ENCODE peak calls at places on chromosomes 2 and 18, in seven cellular contexts. M, K, V, G, A, W and B are unnamed samples.

GRCh38 chr2:240131941-240132650 is 4.0 kb downstream of the COPS9 start:
- DNase-seq in K (no peak), W (no peak), G (peak; percentile 24), M (no peak), V (no peak), A (no peak), B (no peak)

GRCh38 chr2:29987141-29987540 is 65.8 kb upstream of the ALK start:
- DNase-seq in M (no peak), G (no peak), K (no peak), A (no peak), V (no peak), W (no peak), B (no peak)

GRCh38 chr2:172484253-172484652 is 56.9 kb downstream of the ITGA6 start:
- DNase-seq in W (peak; percentile 30), V (peak; percentile 35), G (no peak), A (no peak), M (no peak), K (peak; percentile 7), B (peak; percentile 7)

GRCh38 chr2:131674174-131674507 is 146.5 kb downstream of the CCDC74A start:
- DNase-seq in K (no peak), G (no peak), W (no peak), M (no peak), A (no peak), V (peak; percentile 42), B (no peak)

GRCh38 chr2:186044761-186045160 is 306.2 kb downstream of the FSIP2 start:
- DNase-seq in G (no peak), V (no peak), A (no peak), W (peak; percentile 3), K (no peak), M (no peak), B (no peak)

GRCh38 chr2:202051499-202052161 is 18.0 kb downstream of the FZD7 start:
- DNase-seq in A (no peak), K (no peak), G (peak; percentile 52), W (no peak), M (peak; percentile 49), V (no peak), B (no peak)

GRCh38 chr2:235639387-235639786 is 145.5 kb downstream of the AGAP1 start:
- DNase-seq in G (peak; percentile 56), V (no peak), M (peak; percentile 81), A (peak; percentile 64), K (no peak), W (peak; percentile 93), B (no peak)

GRCh38 chr2:70671059-70671685 is 96.8 kb downstream of the ADD2 start:
- DNase-seq in K (no peak), V (no peak), M (no peak), W (peak; percentile 7), A (no peak), G (no peak), B (no peak)

GRCh38 chr18:62526098-62527025 is 3.5 kb downstream of the ZCCHC2 start:
- DNase-seq in M (peak; percentile 95), K (peak; percentile 83), A (peak; percentile 72), W (peak; percentile 96), G (peak; percentile 86), V (peak; percentile 90), B (peak; percentile 74)

GRCh38 chr2:128390256-128390990 is 71.8 kb upstream of the HS6ST1 start:
- DNase-seq in M (no peak), A (no peak), G (peak; percentile 47), V (no peak), W (no peak), K (no peak), B (no peak)

GRCh38 chr18:77250926-77251729 is 1.5 kb downstream of the GALR1 start:
- DNase-seq in M (no peak), K (no peak), W (no peak), V (no peak), G (peak; percentile 77), A (no peak), B (no peak)

GRCh38 chr2:70391988-70392387 is 90.1 kb upstream of the FAM136A start:
- DNase-seq in W (no peak), K (no peak), A (no peak), V (no peak), M (no peak), G (no peak), B (no peak)

GRCh38 chr2:236547725-236548124 is 21.9 kb upstream of the ACKR3 start:
- DNase-seq in W (no peak), V (no peak), K (no peak), M (no peak), G (no peak), A (no peak), B (no peak)